ENCODE peak calls at places on chromosomes 2 and 18, in six cellular contexts. E, Q, X, T, K and U are unnamed samples.

GRCh38 chr2:102034683-102035606 is 43.2 kb downstream of the IL1R2 start:
- DNase-seq in E (no peak), Q (no peak), X (no peak), T (no peak), K (no peak), U (no peak)

GRCh38 chr18:46366211-46366610 is 262.0 kb downstream of the HAUS1 start:
- DNase-seq in E (no peak), Q (no peak), X (no peak), T (no peak), K (no peak), U (no peak)

GRCh38 chr2:219430633-219431615 is 3.7 kb upstream of the SPEG start:
- DNase-seq in E (peak), Q (no peak), X (peak), T (peak), K (no peak), U (peak)

GRCh38 chr2:54613794-54614257 is 109.6 kb upstream of the EML6 start:
- DNase-seq in E (no peak), Q (no peak), X (peak), T (peak), K (no peak), U (no peak)

GRCh38 chr2:168801961-168802824 is at the start of gene NOSTRIN:
- DNase-seq in E (peak), Q (peak), X (peak), T (no peak), K (no peak), U (no peak)

GRCh38 chr18:3468833-3469232 is 18.9 kb downstream of the TGIF1 start:
- DNase-seq in E (no peak), Q (peak), X (peak), T (no peak), K (no peak), U (peak)

GRCh38 chr2:152506843-152507242 is 171.9 kb downstream of the FMNL2 start:
- DNase-seq in E (no peak), Q (no peak), X (peak), T (peak), K (peak), U (no peak)

GRCh38 chr18:2657788-2658458 is 2.4 kb downstream of the SMCHD1 start:
- DNase-seq in E (peak), Q (no peak), X (peak), T (peak), K (no peak), U (peak)

GRCh38 chr2:132678498-132678897 is 8.5 kb upstream of the LYPD1 start:
- DNase-seq in E (no peak), Q (no peak), X (no peak), T (no peak), K (no peak), U (no peak)

GRCh38 chr2:164692114-164692513 is 70.8 kb upstream of the GRB14 start:
- DNase-seq in E (peak), Q (no peak), X (no peak), T (no peak), K (no peak), U (no peak)

GRCh38 chr18:25261768-25262167 is 90.2 kb downstream of the ZNF521 start:
- DNase-seq in E (no peak), Q (no peak), X (no peak), T (no peak), K (no peak), U (no peak)

GRCh38 chr18:23341383-23341782 is 111.7 kb upstream of the RIOK3 start:
- DNase-seq in E (no peak), Q (no peak), X (no peak), T (no peak), K (no peak), U (no peak)

GRCh38 chr2:232162191-232162590 is 200.7 kb downstream of the DIS3L2 start:
- DNase-seq in E (no peak), Q (no peak), X (no peak), T (no peak), K (no peak), U (no peak)

GRCh38 chr2:36819090-36819711 is 122.7 kb downstream of the VIT start:
- DNase-seq in E (peak), Q (no peak), X (peak), T (no peak), K (no peak), U (no peak)

GRCh38 chr2:5111581-5111980 is 580.6 kb upstream of the SOX11 start:
- DNase-seq in E (no peak), Q (no peak), X (no peak), T (no peak), K (no peak), U (no peak)
- TF ChIP-seq MAX in E (no peak), Q (no peak), X (no peak), T (no peak), K (no peak), U (no peak)

DNA sequence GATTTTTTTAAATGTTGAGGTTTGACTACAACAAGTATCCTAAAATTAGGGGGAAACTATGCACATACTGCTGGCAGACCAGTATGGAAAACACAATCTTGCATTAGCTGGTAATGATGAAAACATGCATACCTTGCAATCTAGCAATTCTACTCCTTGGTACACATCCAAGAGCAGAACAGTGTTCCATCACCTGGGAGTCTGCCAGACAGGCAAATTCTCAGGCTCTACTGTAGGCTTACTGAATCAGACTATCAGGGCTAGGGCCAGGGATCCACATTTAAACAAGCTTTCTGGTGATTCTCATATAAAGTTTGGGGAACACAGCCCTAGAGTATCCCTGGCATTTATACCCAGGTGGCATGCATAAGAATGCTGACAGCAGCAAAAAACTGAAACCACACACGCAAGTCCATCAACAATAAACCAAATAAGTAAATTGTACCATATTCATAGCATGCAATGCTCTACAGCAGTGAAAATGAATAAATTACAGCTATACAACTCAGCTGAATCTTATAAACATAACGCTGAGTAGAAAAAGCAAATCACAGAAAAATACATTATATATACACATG is 13.6 kb downstream of the CDH2 start:
- DNase-seq in E (no peak), Q (no peak), X (no peak), T (no peak), K (no peak), U (no peak)
- TF ChIP-seq MYC in E (no peak), Q (no peak), X (no peak), T (no peak), K (no peak), U (no peak)

GRCh38 chr2:216733046-216733445 is 37.7 kb upstream of the IGFBP5 start:
- DNase-seq in E (no peak), Q (no peak), X (no peak), T (no peak), K (no peak), U (peak)

GRCh38 chr2:216732334-216732733 is 37.0 kb upstream of the IGFBP5 start:
- DNase-seq in E (no peak), Q (no peak), X (no peak), T (no peak), K (no peak), U (no peak)

GRCh38 chr2:216735086-216735485 is 39.7 kb upstream of the IGFBP5 start:
- DNase-seq in E (no peak), Q (no peak), X (no peak), T (no peak), K (no peak), U (no peak)

GRCh38 chr2:216730871-216731270 is 35.5 kb upstream of the IGFBP5 start:
- DNase-seq in E (no peak), Q (no peak), X (no peak), T (no peak), K (no peak), U (no peak)

GRCh38 chr2:216731465-216731864 is 36.1 kb upstream of the IGFBP5 start:
- DNase-seq in E (no peak), Q (no peak), X (no peak), T (no peak), K (no peak), U (no peak)
- TF ChIP-seq MAX in E (no peak), Q (no peak), X (no peak), T (no peak), K (no peak), U (no peak)

DNA sequence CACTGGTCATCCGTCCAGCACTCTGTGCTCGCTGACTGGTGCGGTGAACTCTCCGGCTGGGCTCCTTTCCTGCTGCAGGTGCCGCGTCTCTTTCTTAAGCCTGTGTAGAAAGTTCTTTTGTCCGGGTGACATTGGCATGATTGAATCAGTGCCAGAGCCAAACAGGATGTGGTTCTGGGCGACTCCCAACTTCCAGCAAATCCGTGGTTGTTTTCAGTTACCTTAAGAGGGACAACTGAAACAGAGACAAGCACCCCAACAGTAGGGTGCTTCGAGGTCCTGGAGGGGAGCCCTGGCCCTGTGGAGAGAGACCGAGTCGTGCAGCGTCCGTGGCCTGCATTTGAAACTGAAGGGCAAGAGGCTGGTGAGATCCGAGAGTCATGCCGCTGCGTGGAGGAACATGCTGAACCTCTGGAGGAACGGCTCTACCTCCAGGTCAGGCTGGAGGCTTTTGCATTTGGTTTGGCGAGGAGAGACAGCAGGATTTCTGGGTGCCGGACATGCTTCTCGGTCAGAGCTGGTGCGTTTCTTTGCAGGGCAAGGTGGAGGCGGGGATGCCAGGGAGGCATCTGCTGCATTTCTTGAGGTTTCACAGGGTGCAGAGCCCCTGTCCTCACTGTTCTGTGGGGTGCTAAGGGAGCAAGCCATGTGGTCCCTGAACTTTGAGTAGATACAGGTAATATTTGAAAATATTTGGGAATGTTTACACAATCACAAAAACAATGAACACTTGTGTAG is 26.8 kb downstream of the SH3BP4 start:
- DNase-seq in E (peak), Q (no peak), X (no peak), T (peak), K (no peak), U (no peak)
- TF ChIP-seq MYC in E (peak), Q (no peak), X (no peak), T (no peak), K (no peak), U (no peak)

GRCh38 chr18:48799724-48800315 is 150.9 kb downstream of the SMAD7 start:
- DNase-seq in E (no peak), Q (no peak), X (no peak), T (no peak), K (no peak), U (no peak)
- TF ChIP-seq MAX in E (no peak), Q (no peak), X (no peak), T (no peak), K (no peak), U (no peak)

GRCh38 chr2:221572180-221572820 is at the start of gene EPHA4:
- DNase-seq in E (no peak), Q (peak), X (peak), T (peak), K (no peak), U (no peak)

GRCh38 chr2:221571391-221572179 is 519 bp downstream of the EPHA4 start:
- DNase-seq in E (no peak), Q (no peak), X (no peak), T (peak), K (no peak), U (no peak)

GRCh38 chr2:221573430-221574230 is 1.5 kb upstream of the EPHA4 start:
- DNase-seq in E (peak), Q (peak), X (peak), T (peak), K (no peak), U (peak)

GRCh38 chr2:221572821-221573429 is 821 bp upstream of the EPHA4 start:
- DNase-seq in E (no peak), Q (no peak), X (peak), T (peak), K (no peak), U (no peak)

DNA sequence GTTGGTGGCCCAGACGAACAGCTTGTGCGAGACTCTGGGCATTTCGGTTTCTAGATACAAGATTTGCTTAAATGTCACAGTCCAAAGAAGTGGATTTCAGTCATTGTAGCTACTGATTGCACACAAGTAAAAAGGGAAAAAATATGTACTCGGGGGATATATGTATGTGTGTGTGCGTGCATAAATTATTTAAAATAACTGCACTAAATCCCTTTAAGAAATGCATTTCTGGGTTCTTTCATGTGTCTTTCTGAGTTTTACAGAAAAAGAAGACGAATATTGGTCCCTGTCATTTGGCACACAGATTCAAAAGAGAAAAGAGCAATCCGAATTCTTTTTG is 2.1 kb upstream of the EPHA4 start:
- DNase-seq in E (no peak), Q (no peak), X (no peak), T (peak), K (no peak), U (no peak)
- TF ChIP-seq MYC in E (no peak), Q (no peak), X (no peak), T (no peak), K (no peak), U (no peak)

DNA sequence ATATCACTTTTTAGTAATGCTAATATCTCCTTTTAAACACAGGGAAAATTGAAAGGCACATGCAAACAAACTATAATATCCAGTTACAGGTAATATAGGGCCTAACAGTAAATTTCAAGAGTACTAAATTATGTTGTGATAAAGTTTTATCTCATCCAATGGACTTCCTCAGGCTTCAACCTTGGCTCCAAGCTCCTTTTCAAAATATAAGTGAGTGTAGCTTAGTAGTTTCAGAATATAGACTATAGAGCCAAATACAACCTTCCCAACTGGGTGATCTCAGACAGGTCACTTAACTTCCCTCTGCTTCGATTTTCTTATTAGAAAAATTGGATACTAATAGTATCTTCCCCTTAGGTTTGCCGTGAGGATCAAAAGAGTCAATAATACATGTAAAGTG is 93.5 kb upstream of the PARD3B start:
- DNase-seq in E (no peak), Q (no peak), X (no peak), T (no peak), K (no peak), U (no peak)
- TF ChIP-seq MAX in E (no peak), Q (no peak), X (no peak), T (no peak), K (no peak), U (no peak)